ENCODE peak calls at places on chromosomes 5 and 9, in seven cellular contexts. W, O, T, G, Y, N and R are unnamed samples.

GRCh38 chr5:131998431-131999040 is 12.9 kb downstream of the ACSL6 start:
- DNase-seq in W (peak), O (no peak), T (peak), G (no peak), Y (peak), N (no peak), R (no peak)

GRCh38 chr5:677131-678101 is 15.7 kb downstream of the TPPP start:
- DNase-seq in W (no peak), O (peak), T (peak), G (no peak), Y (no peak), N (no peak), R (no peak)

GRCh38 chr9:34426340-34427074 is 31.9 kb downstream of the FAM219A start:
- DNase-seq in W (no peak), O (no peak), T (no peak), G (no peak), Y (no peak), N (no peak), R (no peak)

GRCh38 chr5:101728933-101729332 is 567.2 kb downstream of the SLCO4C1 start:
- DNase-seq in W (peak), O (no peak), T (no peak), G (no peak), Y (peak), N (no peak), R (peak)

GRCh38 chr5:181187500-181188213 is 17.3 kb downstream of the TRIM7 start:
- DNase-seq in W (peak), O (peak), T (peak), G (no peak), Y (peak), N (peak), R (no peak)

GRCh38 chr5:62778327-62779009 is 199.8 kb downstream of the LRRC70 start:
- DNase-seq in W (peak), O (no peak), T (no peak), G (no peak), Y (no peak), N (no peak), R (no peak)

GRCh38 chr5:52709171-52709925 is 78.4 kb upstream of the ITGA1 start:
- DNase-seq in W (peak), O (peak), T (no peak), G (no peak), Y (peak), N (no peak), R (no peak)

GRCh38 chr9:136671646-136672430 is 9.1 kb downstream of the EGFL7 start:
- DNase-seq in W (peak), O (peak), T (no peak), G (peak), Y (no peak), N (no peak), R (no peak)

GRCh38 chr5:153753645-153754432 is 263.4 kb downstream of the GRIA1 start:
- DNase-seq in W (no peak), O (no peak), T (no peak), G (no peak), Y (no peak), N (no peak), R (no peak)

GRCh38 chr5:96335873-96336272 is 97.2 kb downstream of the PCSK1 start:
- DNase-seq in W (no peak), O (no peak), T (no peak), G (no peak), Y (no peak), N (no peak), R (no peak)

GRCh38 chr9:120902824-120903608 is 23.6 kb downstream of the TRAF1 start:
- DNase-seq in W (no peak), O (no peak), T (no peak), G (no peak), Y (no peak), N (no peak), R (no peak)

GRCh38 chr9:134501266-134502181 is 140.1 kb upstream of the COL5A1 start:
- DNase-seq in W (no peak), O (no peak), T (no peak), G (no peak), Y (no peak), N (no peak), R (no peak)

GRCh38 chr9:4237748-4238511 is 61.9 kb downstream of the GLIS3 start:
- DNase-seq in W (no peak), O (no peak), T (no peak), G (no peak), Y (no peak), N (no peak), R (no peak)

GRCh38 chr9:136086213-136086881 is 8.7 kb downstream of the NACC2 start:
- DNase-seq in W (no peak), O (no peak), T (peak), G (no peak), Y (no peak), N (no peak), R (no peak)

DNA sequence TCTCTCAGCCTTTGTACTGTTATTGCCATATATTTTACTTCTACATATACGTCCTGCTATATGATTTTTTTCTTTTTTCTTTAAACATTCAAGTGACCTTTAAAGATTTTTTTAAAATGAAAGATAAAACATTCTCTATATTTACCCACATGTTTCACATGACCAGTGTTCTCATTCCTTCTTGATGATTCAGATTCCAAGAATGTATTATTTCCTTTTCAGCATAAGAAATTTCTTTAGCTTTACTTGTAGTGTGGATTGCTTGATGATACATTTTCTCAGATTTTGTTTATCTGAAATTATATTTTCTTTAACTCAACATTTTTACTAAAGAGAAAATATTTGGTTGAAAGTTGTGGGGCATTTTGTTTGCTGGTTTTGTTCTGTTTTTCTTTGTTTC is 792.1 kb downstream of the BRINP1 start:
- DNase-seq in W (no peak), O (no peak), T (no peak), G (no peak), Y (no peak), N (no peak), R (no peak)
- H3K4me3 ChIP-seq in W (no peak), O (no peak), T (no peak), G (no peak), Y (no peak), N (no peak), R (no peak)

GRCh38 chr9:21558079-21558478 is 76.0 kb upstream of the IFNE start:
- DNase-seq in W (no peak), O (no peak), T (no peak), G (no peak), Y (no peak), N (no peak), R (no peak)
- H3K4me3 ChIP-seq in W (no peak), O (no peak), T (peak), G (no peak), Y (no peak), N (no peak), R (no peak)

GRCh38 chr9:13532407-13532806 is 252.9 kb upstream of the MPDZ start:
- DNase-seq in W (no peak), O (no peak), T (no peak), G (no peak), Y (no peak), N (no peak), R (no peak)
- H3K4me3 ChIP-seq in W (no peak), O (no peak), T (no peak), G (no peak), Y (no peak), N (no peak), R (no peak)

GRCh38 chr5:164484948-164485347 is 979.5 kb downstream of the MAT2B start:
- DNase-seq in W (no peak), O (no peak), T (no peak), G (no peak), Y (no peak), N (no peak), R (no peak)
- H3K4me3 ChIP-seq in W (no peak), O (no peak), T (no peak), G (no peak), Y (no peak), N (no peak), R (no peak)